ENCODE peak calls at places on chromosomes 5 and 9, in ten cellular contexts. K is tibial nerve, N is breast epithelium, F is ovary, B is stomach, Y is HepG2, H is adrenal gland, V is spleen, J is suprapubic skin, Q is body of pancreas. I is an unnamed sample. For H3K4me1, the result is how much of the 10 kb centered on the place peaks cover.

GRCh38 chr5:14675865-14676300 is 11.4 kb downstream of the OTULIN start:
- DNase-seq in K (no peak), N (no peak), F (no peak), B (no peak), Y (no peak), H (no peak), V (no peak), J (no peak), Q (no peak), I (no peak)

GRCh38 chr9:13588151-13589043 is 308.9 kb upstream of the MPDZ start:
- DNase-seq in K (no peak), N (no peak), F (no peak), B (no peak), Y (no peak), H (no peak), V (no peak), J (no peak), Q (no peak), I (no peak)

GRCh38 chr9:113187935-113188595 is 33.0 kb downstream of the FKBP15 start:
- DNase-seq in K (peak), N (no peak), F (no peak), B (no peak), Y (peak), H (no peak), V (peak), J (peak), Q (no peak), I (no peak)

GRCh38 chr9:16282216-16282615 is 588.3 kb downstream of the BNC2 start:
- DNase-seq in K (no peak), N (no peak), F (no peak), B (no peak), Y (no peak), H (no peak), V (no peak), J (no peak), Q (no peak), I (no peak)

GRCh38 chr5:174529925-174530681 is 194.3 kb upstream of the MSX2 start:
- DNase-seq in K (no peak), N (no peak), F (no peak), B (no peak), Y (no peak), H (no peak), V (no peak), J (no peak), Q (no peak), I (no peak)

GRCh38 chr9:137739371-137739915 is 120.6 kb downstream of the EHMT1 start:
- DNase-seq in K (no peak), N (no peak), F (no peak), B (no peak), Y (no peak), H (no peak), V (no peak), J (no peak), Q (no peak), I (no peak)

GRCh38 chr5:174402224-174402812 is 322.1 kb upstream of the MSX2 start:
- DNase-seq in K (no peak), N (no peak), F (no peak), B (no peak), Y (no peak), H (no peak), V (no peak), J (no peak), Q (no peak), I (no peak)

GRCh38 chr5:59593608-59594007 is 299.9 kb downstream of the PDE4D start:
- DNase-seq in K (no peak), N (no peak), F (no peak), B (no peak), Y (no peak), H (no peak), V (no peak), J (no peak), Q (no peak), I (no peak)

GRCh38 chr9:127233582-127234350 is 30.8 kb upstream of the GARNL3 start:
- DNase-seq in K (no peak), N (no peak), F (no peak), B (no peak), Y (no peak), H (no peak), V (no peak), J (no peak), Q (no peak), I (no peak)

GRCh38 chr9:121700165-121700830 is 48.9 kb downstream of the DAB2IP start:
- DNase-seq in K (peak), N (peak), F (peak), B (peak), Y (no peak), H (peak), V (peak), J (peak), Q (peak), I (no peak)

GRCh38 chr5:80149161-80149609 is 106.7 kb downstream of the SERINC5 start:
- DNase-seq in K (no peak), N (no peak), F (no peak), B (no peak), Y (no peak), H (no peak), V (no peak), J (no peak), Q (no peak), I (no peak)

GRCh38 chr9:87831159-87831558 is 51.5 kb upstream of the SPATA31E1 start:
- DNase-seq in K (no peak), N (no peak), F (no peak), B (no peak), Y (no peak), H (no peak), V (no peak), J (no peak), Q (no peak), I (no peak)

GRCh38 chr5:151699071-151699901 is 12.6 kb upstream of the SPARC start:
- DNase-seq in K (peak), N (no peak), F (peak), B (peak), Y (peak), H (peak), V (no peak), J (peak), Q (peak), I (peak)

GRCh38 chr9:21681641-21682040 is 120.8 kb upstream of the MTAP start:
- DNase-seq in K (no peak), N (no peak), F (no peak), B (no peak), Y (no peak), H (no peak), V (no peak), J (no peak), Q (no peak), I (no peak)

GRCh38 chr5:38948501-38948900 is 102.7 kb downstream of the OSMR start:
- DNase-seq in K (no peak), N (no peak), F (no peak), B (no peak), Y (no peak), H (no peak), V (no peak), J (no peak), Q (no peak), I (no peak)

DNA sequence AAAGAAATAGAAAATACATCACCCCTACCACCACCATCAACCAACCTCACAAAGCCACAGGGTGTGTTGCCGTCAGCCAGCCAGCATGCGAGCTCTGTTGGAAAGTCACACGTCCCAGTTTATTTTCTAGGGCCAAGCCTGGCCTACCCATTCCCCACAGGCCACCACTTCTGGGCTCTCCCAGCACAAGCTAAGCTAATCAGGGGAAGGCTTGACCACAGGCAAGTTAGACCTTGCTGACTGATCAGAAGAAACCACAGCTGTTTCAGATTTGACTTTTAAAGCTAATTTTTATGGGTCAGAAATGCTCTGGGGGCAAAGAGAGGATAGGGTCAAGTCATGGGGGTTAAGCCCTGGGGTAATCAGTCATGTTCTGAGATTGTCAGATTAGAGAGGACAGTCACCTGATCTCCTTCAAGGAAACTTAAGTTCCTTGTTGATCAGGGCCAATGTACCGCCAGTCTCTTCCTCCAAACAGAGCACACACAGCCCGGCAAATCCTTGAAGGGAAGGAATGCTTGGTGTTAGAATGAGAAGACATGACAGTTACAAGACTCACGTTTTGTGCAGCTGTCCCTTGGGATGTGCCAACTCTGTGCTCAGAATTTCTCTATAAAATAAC is 7.6 kb downstream of the SHB start:
- DNase-seq in K (no peak), N (no peak), F (no peak), B (no peak), Y (no peak), H (no peak), V (peak), J (no peak), Q (no peak), I (no peak)
- H3K4me1 ChIP-seq in K (under half), N (under half), F (under half), B (half or more), Y (half or more), H (under half), V (under half), J (under half), Q (half or more), I (half or more)

GRCh38 chr9:91240596-91240995 is 121.1 kb downstream of the AUH start:
- DNase-seq in K (no peak), N (no peak), F (no peak), B (no peak), Y (no peak), H (no peak), V (no peak), J (no peak), Q (no peak), I (no peak)
- H3K4me3 ChIP-seq in K (no peak), N (no peak), F (no peak), B (no peak), Y (no peak), H (no peak), V (no peak), J (no peak), Q (no peak), I (no peak)

GRCh38 chr5:171386861-171387254 is 791 bp upstream of the NPM1 start:
- DNase-seq in K (no peak), N (no peak), F (no peak), B (no peak), Y (no peak), H (no peak), V (peak), J (no peak), Q (peak), I (no peak)

GRCh38 chr5:171386006-171386671 is 1.5 kb upstream of the NPM1 start:
- DNase-seq in K (no peak), N (no peak), F (no peak), B (no peak), Y (no peak), H (peak), V (peak), J (no peak), Q (no peak), I (no peak)

GRCh38 chr5:171387970-171388815 is 544 bp downstream of the NPM1 start:
- DNase-seq in K (peak), N (peak), F (peak), B (peak), Y (peak), H (peak), V (peak), J (peak), Q (peak), I (peak)

GRCh38 chr5:171388816-171389168 is 1.1 kb downstream of the NPM1 start:
- DNase-seq in K (no peak), N (no peak), F (no peak), B (no peak), Y (no peak), H (no peak), V (peak), J (no peak), Q (no peak), I (no peak)

DNA sequence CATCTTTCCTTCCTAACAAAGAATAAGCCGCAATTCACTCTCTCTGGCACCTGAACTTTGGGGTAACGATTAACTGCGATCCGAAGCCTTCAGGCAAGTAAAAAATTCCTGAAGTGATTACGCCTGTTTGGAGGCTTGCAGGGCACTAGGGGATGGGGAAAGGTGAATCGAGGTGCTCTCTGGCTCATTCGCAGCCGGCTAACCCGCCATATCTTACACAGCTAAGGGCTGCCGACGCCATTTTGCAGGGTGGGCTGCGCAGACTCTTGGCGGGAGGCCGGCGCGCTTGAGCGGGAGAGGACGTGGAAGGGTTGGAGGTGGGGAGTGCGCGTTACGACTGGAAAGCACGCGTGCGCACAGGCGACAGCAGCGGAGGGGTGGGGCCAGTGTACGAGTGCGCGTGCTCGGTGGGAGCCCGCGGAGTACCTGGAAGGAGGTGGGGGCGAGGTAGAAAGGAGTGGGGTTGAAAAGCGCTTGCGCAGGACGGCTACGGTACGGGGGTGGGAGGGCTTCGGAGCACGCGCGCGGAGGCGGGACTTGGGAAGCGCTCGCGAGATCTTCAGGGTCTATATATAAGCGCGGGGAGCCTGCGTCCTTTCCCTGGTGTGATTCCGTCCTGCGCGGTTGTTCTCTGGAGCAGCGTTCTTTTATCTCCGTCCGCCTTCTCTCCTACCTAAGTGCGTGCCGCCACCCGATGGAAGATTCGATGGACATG is at the start of gene NPM1:
- DNase-seq in K (peak), N (peak), F (peak), B (peak), Y (peak), H (peak), V (peak), J (peak), Q (peak), I (peak)
- TF ChIP-seq POLR2A in K (peak), N (peak), F (peak), B (no peak), Y (peak), H (peak), V (peak), J (peak), Q (peak), I (peak)

GRCh38 chr9:35517136-35517535 is 27.2 kb downstream of the RUSC2 start:
- DNase-seq in K (no peak), N (no peak), F (no peak), B (no peak), Y (peak), H (no peak), V (no peak), J (no peak), Q (no peak), I (no peak)

GRCh38 chr9:35517552-35518211 is 27.8 kb downstream of the RUSC2 start:
- DNase-seq in K (no peak), N (no peak), F (no peak), B (no peak), Y (no peak), H (no peak), V (no peak), J (no peak), Q (peak), I (no peak)

GRCh38 chr9:35518212-35518917 is 28.5 kb downstream of the RUSC2 start:
- DNase-seq in K (no peak), N (peak), F (no peak), B (peak), Y (peak), H (no peak), V (no peak), J (no peak), Q (peak), I (peak)

GRCh38 chr9:35515766-35516165 is 25.9 kb downstream of the RUSC2 start:
- DNase-seq in K (no peak), N (no peak), F (no peak), B (no peak), Y (no peak), H (no peak), V (no peak), J (no peak), Q (no peak), I (no peak)

GRCh38 chr9:35516481-35516880 is 26.6 kb downstream of the RUSC2 start:
- DNase-seq in K (no peak), N (no peak), F (no peak), B (no peak), Y (no peak), H (no peak), V (no peak), J (no peak), Q (no peak), I (no peak)
- H3K4me1 ChIP-seq in K (half or more), N (under half), F (under half), B (under half), Y (half or more), H (under half), V (under half), J (half or more), Q (half or more), I (half or more)

DNA sequence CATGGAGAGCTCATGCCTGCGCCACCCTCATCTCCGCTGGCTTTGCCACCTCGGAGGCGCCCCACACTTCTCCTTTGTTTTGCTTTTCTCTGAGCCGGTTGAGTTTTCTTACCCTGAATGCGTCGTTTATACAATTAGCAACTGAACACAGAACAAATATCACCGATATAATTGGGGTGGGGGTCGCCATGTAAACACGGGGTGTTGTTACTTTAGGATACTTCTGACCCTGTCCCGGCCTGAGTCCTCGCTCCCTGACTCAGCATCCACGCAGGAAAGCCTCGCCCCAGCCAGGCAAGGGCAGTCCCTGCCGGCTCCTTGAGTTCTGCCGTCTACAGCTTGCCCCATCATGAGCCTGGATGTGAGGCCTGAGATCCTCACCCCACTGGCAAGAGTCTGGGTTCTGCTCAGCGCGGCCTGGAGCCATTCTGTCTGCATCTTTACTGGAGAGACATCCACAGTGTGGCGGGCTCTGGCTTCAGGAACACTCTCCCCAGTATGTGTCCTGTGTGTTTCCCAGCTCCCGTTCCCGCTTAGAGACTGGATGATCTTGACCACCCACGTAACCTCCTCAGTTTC is 5.5 kb downstream of the NKX2-5 start:
- DNase-seq in K (no peak), N (no peak), F (no peak), B (no peak), Y (no peak), H (no peak), V (peak), J (no peak), Q (no peak), I (no peak)
- H3K4me3 ChIP-seq in K (no peak), N (no peak), F (no peak), B (peak), Y (no peak), H (no peak), V (no peak), J (peak), Q (no peak), I (peak)

DNA sequence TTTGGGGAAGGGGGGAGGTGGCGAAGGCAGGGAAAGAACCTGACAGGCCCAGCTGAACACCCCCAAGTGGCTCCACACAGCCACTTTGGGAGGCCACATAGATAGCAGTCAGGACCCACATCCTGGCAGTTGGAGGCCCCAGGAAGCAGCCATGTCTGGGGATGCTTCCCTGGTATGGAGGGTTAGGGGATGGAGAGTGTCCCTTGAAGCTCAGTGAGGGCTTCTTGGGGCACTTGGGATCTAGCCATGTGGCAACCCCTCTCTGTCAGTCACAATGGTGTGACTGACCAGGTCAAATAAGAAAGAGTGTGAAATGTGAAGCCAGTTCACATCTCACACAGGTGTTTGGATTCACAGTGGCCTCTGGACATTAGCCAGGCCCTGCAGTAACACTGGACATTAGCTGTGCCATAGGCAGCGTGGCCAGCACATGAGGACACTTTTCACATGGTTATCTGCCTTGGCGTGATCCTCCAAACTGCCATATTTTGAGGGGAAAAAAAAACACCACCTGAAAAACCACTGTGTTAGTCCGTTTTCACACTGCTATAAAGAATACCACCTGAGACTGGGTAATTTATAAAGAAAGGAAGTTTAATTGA is 53.9 kb upstream of the IL17B start:
- DNase-seq in K (no peak), N (no peak), F (no peak), B (no peak), Y (no peak), H (no peak), V (no peak), J (no peak), Q (no peak), I (no peak)
- TF ChIP-seq POLR2A in K (no peak), N (no peak), F (no peak), B (no peak), Y (no peak), H (no peak), V (no peak), J (no peak), Q (no peak), I (no peak)

GRCh38 chr5:77785229-77785628 is 9.1 kb upstream of the TBCA start:
- DNase-seq in K (no peak), N (no peak), F (no peak), B (no peak), Y (no peak), H (no peak), V (peak), J (no peak), Q (no peak), I (no peak)
- H3K4me1 ChIP-seq in K (under half), N (under half), F (under half), B (under half), Y (under half), H (under half), V (under half), J (under half), Q (under half), I (under half)